ENCODE peak calls at places on chromosomes 11 and 22, in nine cellular contexts. Z is neural progenitor cell; B is MG63; Y is CD8-positive, alpha-beta memory T cell; W is retina; E is GOT3; K is OCI-LY7; D is MM.1S; T is NCI-H2029. Q is an unnamed sample.

GRCh38 chr11:126282742-126283591 is at the start of gene TIRAP:
- DNase-seq in E (no peak), Z (peak), W (peak), Y (peak), K (peak), D (peak), B (peak), T (peak), Q (peak)

GRCh38 chr11:33366918-33367317 is 109.7 kb downstream of the HIPK3 start:
- DNase-seq in Z (no peak), T (no peak), Y (no peak), W (no peak), D (no peak), E (no peak), K (no peak), B (no peak), Q (no peak)

GRCh38 chr11:118790357-118791014 is 478 bp downstream of the DDX6 start:
- DNase-seq in W (peak), D (peak), T (peak), Z (peak), B (peak), E (no peak), K (peak), Y (peak), Q (peak)

GRCh38 chr11:6418199-6418957 is 516 bp downstream of the APBB1 start:
- DNase-seq in Z (peak), W (no peak), E (no peak), Y (no peak), T (no peak), B (no peak), K (no peak), D (no peak), Q (no peak)

GRCh38 chr22:46561435-46561905 is 24.1 kb upstream of the CELSR1 start:
- DNase-seq in D (peak), Z (peak), B (peak), T (no peak), K (peak), W (peak), E (no peak), Y (no peak), Q (peak)

GRCh38 chr11:1827095-1827797 is 7.5 kb upstream of the SYT8 start:
- DNase-seq in D (no peak), E (no peak), W (no peak), K (no peak), T (peak), Y (no peak), B (peak), Z (no peak), Q (peak)

GRCh38 chr11:109808569-109808968 is 284.6 kb upstream of the ZC3H12C start:
- DNase-seq in B (no peak), Y (no peak), E (no peak), K (no peak), W (no peak), D (no peak), Z (no peak), T (no peak), Q (no peak)

GRCh38 chr22:24005201-24005600 is at the start of gene GSTT4:
- DNase-seq in B (peak), Z (no peak), Y (no peak), K (no peak), D (no peak), E (no peak), W (no peak), T (no peak), Q (no peak)

GRCh38 chr11:19651654-19652053 is 61.0 kb upstream of the NAV2 start:
- DNase-seq in K (no peak), B (no peak), Y (no peak), W (no peak), D (no peak), Z (no peak), T (no peak), E (no peak), Q (no peak)

GRCh38 chr22:48740731-48741405 is 1086.8 kb downstream of the BRD1 start:
- DNase-seq in T (no peak), B (no peak), E (no peak), Z (no peak), K (no peak), D (no peak), Y (no peak), W (no peak), Q (no peak)

GRCh38 chr11:235180-235997 is 753 bp downstream of the SIRT3 start:
- DNase-seq in D (no peak), Z (no peak), B (no peak), Y (peak), K (no peak), W (no peak), E (no peak), T (no peak), Q (no peak)

GRCh38 chr11:124863137-124863825 is 2.0 kb upstream of the ROBO3 start:
- DNase-seq in T (no peak), D (no peak), Z (peak), K (no peak), E (no peak), B (no peak), W (peak), Y (no peak), Q (no peak)

Q was measured in SK-MEL-5.